ENCODE peak calls at places on chromosomes 12 and 14, in eight cellular contexts. One of them, this sample, is unnamed.

GRCh38 chr12:46064548-46064947 is 74.2 kb upstream of the SCAF11 start:
- DNase-seq in aorta: no peak
- DNase-seq in GM06990: peak
- DNase-seq in activated T-cell treated with anti-CD3 and anti-CD28 coated beads for 24 hours: no peak
- DNase-seq in SHP77: no peak
- DNase-seq in iris pigment epithelial cell: no peak
- DNase-seq in stimulated activated CD4-positive, alpha-beta T cell treated with anti-CD3 and anti-CD28 coated beads, Interleukin-15, amount 100 ng/mL, for 24 hours: no peak
- DNase-seq in cardiac muscle cell: no peak
- DNase-seq in this sample: no peak

GRCh38 chr14:43651896-43652295 is 855.2 kb downstream of the FSCB start:
- DNase-seq in aorta: no peak
- DNase-seq in GM06990: no peak
- DNase-seq in activated T-cell treated with anti-CD3 and anti-CD28 coated beads for 24 hours: no peak
- DNase-seq in SHP77: no peak
- DNase-seq in iris pigment epithelial cell: no peak
- DNase-seq in stimulated activated CD4-positive, alpha-beta T cell treated with anti-CD3 and anti-CD28 coated beads, Interleukin-15, amount 100 ng/mL, for 24 hours: no peak
- DNase-seq in cardiac muscle cell: no peak
- DNase-seq in this sample: no peak

GRCh38 chr14:32986791-32987545 is 48.3 kb downstream of the NPAS3 start:
- DNase-seq in aorta: no peak
- DNase-seq in GM06990: no peak
- DNase-seq in activated T-cell treated with anti-CD3 and anti-CD28 coated beads for 24 hours: no peak
- DNase-seq in SHP77: no peak
- DNase-seq in iris pigment epithelial cell: peak
- DNase-seq in stimulated activated CD4-positive, alpha-beta T cell treated with anti-CD3 and anti-CD28 coated beads, Interleukin-15, amount 100 ng/mL, for 24 hours: no peak
- DNase-seq in cardiac muscle cell: peak
- DNase-seq in this sample: no peak

GRCh38 chr14:60247994-60248696 is 876 bp upstream of the PPM1A start:
- DNase-seq in aorta: peak
- DNase-seq in GM06990: peak
- DNase-seq in activated T-cell treated with anti-CD3 and anti-CD28 coated beads for 24 hours: peak
- DNase-seq in SHP77: peak
- DNase-seq in iris pigment epithelial cell: peak
- DNase-seq in stimulated activated CD4-positive, alpha-beta T cell treated with anti-CD3 and anti-CD28 coated beads, Interleukin-15, amount 100 ng/mL, for 24 hours: peak
- DNase-seq in cardiac muscle cell: peak
- DNase-seq in this sample: peak

GRCh38 chr12:111353026-111353425 is 15.9 kb downstream of the PHETA1 start:
- DNase-seq in aorta: no peak
- DNase-seq in GM06990: no peak
- DNase-seq in activated T-cell treated with anti-CD3 and anti-CD28 coated beads for 24 hours: no peak
- DNase-seq in SHP77: no peak
- DNase-seq in iris pigment epithelial cell: no peak
- DNase-seq in stimulated activated CD4-positive, alpha-beta T cell treated with anti-CD3 and anti-CD28 coated beads, Interleukin-15, amount 100 ng/mL, for 24 hours: no peak
- DNase-seq in cardiac muscle cell: no peak
- DNase-seq in this sample: no peak

GRCh38 chr14:63249112-63249511 is 44.9 kb downstream of the RHOJ start:
- DNase-seq in aorta: no peak
- DNase-seq in GM06990: no peak
- DNase-seq in activated T-cell treated with anti-CD3 and anti-CD28 coated beads for 24 hours: no peak
- DNase-seq in SHP77: no peak
- DNase-seq in iris pigment epithelial cell: peak
- DNase-seq in stimulated activated CD4-positive, alpha-beta T cell treated with anti-CD3 and anti-CD28 coated beads, Interleukin-15, amount 100 ng/mL, for 24 hours: no peak
- DNase-seq in cardiac muscle cell: peak
- DNase-seq in this sample: no peak

GRCh38 chr12:62192486-62193250 is 67.5 kb upstream of the USP15 start:
- DNase-seq in aorta: peak
- DNase-seq in GM06990: peak
- DNase-seq in activated T-cell treated with anti-CD3 and anti-CD28 coated beads for 24 hours: peak
- DNase-seq in SHP77: peak
- DNase-seq in iris pigment epithelial cell: peak
- DNase-seq in stimulated activated CD4-positive, alpha-beta T cell treated with anti-CD3 and anti-CD28 coated beads, Interleukin-15, amount 100 ng/mL, for 24 hours: peak
- DNase-seq in cardiac muscle cell: peak
- DNase-seq in this sample: peak

GRCh38 chr14:77158175-77158908 is 16.8 kb upstream of the ZDHHC22 start:
- DNase-seq in aorta: peak
- DNase-seq in GM06990: no peak
- DNase-seq in activated T-cell treated with anti-CD3 and anti-CD28 coated beads for 24 hours: no peak
- DNase-seq in SHP77: peak
- DNase-seq in iris pigment epithelial cell: peak
- DNase-seq in stimulated activated CD4-positive, alpha-beta T cell treated with anti-CD3 and anti-CD28 coated beads, Interleukin-15, amount 100 ng/mL, for 24 hours: no peak
- DNase-seq in cardiac muscle cell: peak
- DNase-seq in this sample: no peak

This sample was measured in activated T-helper 1 cell treated with anti-CD3 and anti-CD28 coated beads, Interleukin-12 subunit alpha, Interleukin-12 subunit beta, Interleukin-2, Interleukin-4 antibody, amounts not matched to agents 30 ng/mL and 10 ng/mL and 1 ng/mL, durations not matched to agents 14 hours and 24 hours and 36 hours.